ENCODE peak calls at places on chromosome 18, in four cellular contexts. W is GM23248, B is heart right ventricle, C is A549. R is an unnamed sample. For H3K4me1, the result is how much of the 10 kb centered on the place peaks cover.

GRCh38 chr18:49907346-49907929 is 94.1 kb upstream of the ACAA2 start:
- DNase-seq in C (no peak), B (no peak), W (no peak), R (no peak)

GRCh38 chr18:8657873-8658521 is 47.4 kb upstream of the MTCL1 start:
- DNase-seq in B (no peak), W (peak), C (no peak), R (no peak)

GRCh38 chr18:21509062-21509461 is 91.4 kb downstream of the ESCO1 start:
- DNase-seq in B (no peak), W (no peak), C (no peak), R (no peak)

GRCh38 chr18:49225160-49225559 is 235.3 kb downstream of the DYM start:
- DNase-seq in C (no peak), B (no peak), W (peak), R (no peak)

GRCh38 chr18:79924814-79925655 is 26.4 kb downstream of the SLC66A2 start:
- DNase-seq in B (no peak), C (no peak), W (no peak), R (no peak)

GRCh38 chr18:55775972-55776371 is 188.0 kb upstream of the TCF4 start:
- DNase-seq in W (no peak), C (no peak), B (no peak), R (no peak)

GRCh38 chr18:5309888-5310470 is 14.5 kb upstream of the ZBTB14 start:
- DNase-seq in C (no peak), B (no peak), W (peak), R (no peak)

GRCh38 chr18:55523001-55523400 is 65.0 kb downstream of the TCF4 start:
- DNase-seq in C (no peak), W (no peak), B (no peak), R (no peak)

DNA sequence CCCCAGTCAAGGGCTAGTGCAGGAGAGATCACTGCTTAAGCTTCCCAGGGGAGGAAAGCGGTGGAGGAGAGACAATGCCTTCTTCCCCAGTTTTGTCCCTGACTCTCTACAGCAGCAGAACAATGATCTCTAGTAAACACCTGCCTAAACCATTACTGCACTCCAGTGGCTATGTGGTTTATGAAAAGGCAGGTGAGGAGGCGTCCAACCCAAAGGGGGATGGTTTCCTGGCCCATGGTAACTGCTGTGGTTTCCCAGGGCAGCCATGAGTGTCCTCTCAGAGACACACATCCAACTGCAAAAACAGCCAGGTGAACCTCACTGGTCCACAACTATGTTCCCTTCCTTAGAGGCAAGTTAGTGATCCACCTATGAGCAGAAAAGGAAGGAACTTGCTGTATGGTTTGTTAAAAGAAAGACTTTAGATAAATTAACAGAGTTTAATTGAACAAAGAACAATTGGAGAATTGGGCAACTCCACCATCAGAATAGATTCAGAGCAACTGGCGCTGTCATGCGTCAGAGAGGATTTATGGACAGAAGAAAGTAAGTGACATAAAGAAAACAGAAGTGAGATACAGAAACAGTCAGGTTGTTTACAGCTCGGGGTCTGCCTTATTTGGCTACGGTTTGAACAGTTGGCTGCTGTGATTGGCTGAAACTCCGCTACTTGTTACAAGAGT is 4.8 kb upstream of the TTC39C start:
- DNase-seq in B (no peak), C (no peak), W (no peak), R (no peak)
- H3K4me3 ChIP-seq in B (no peak), C (no peak), W (no peak), R (no peak)

DNA sequence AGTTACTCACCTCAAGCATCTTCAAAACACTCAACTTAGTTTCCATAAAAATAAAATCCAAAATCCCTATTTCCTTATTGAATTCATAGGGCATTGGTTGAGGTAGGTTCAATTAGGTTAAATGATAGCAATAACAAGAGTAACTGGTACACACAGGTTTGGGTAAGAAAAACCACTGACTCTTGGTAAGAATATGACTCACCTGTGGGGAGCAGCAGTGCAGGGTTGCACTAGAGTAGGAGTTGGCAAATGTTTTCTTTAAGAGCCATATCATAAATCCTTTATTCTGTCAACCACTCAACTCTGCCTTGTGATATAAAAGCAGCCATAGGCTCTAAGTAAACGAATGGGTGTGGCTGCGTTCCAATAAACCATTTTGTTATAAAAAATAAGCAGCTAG is 71.4 kb upstream of the CDH20 start:
- DNase-seq in B (no peak), W (no peak), C (no peak), R (no peak)
- H3K4me1 ChIP-seq in B (under half), W (under half), C (under half), R (under half)

GRCh38 chr18:74454279-74454741 is 2.8 kb downstream of the DIPK1C start:
- DNase-seq in C (no peak), W (no peak), B (no peak), R (no peak)

GRCh38 chr18:74456409-74457042 is 582 bp downstream of the DIPK1C start:
- DNase-seq in W (peak), B (no peak), C (no peak), R (peak)

GRCh38 chr18:74457043-74457742 is at the start of gene DIPK1C:
- DNase-seq in B (no peak), C (no peak), W (peak), R (peak)

GRCh38 chr18:74455386-74455785 is 1.7 kb downstream of the DIPK1C start:
- DNase-seq in W (no peak), C (no peak), B (no peak), R (no peak)

DNA sequence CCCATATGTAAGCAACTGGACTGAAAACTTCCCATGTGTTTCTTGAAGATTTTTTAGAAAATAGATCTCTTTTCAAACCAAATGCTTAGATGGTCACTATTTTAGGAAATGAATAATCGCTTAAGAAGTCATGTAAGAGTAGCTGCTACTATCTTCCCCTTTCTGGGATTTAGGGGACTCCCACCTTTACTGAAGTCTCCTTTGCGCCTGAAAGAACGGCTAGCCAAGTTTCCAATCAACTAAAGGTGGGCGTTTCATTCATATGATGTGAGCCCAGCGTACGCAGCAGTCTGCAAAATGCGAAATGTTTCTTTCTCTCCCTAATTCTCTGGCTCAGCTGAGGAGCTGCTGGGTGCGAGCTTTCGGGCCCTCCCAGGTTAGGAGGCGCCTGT is 1.1 kb downstream of the DIPK1C start:
- DNase-seq in W (no peak), B (no peak), C (no peak), R (no peak)
- H3K4me3 ChIP-seq in W (no peak), B (peak), C (no peak), R (peak)

GRCh38 chr18:77069482-77069881 is 63.1 kb downstream of the MBP start:
- DNase-seq in C (no peak), W (no peak), B (no peak), R (no peak)
- H3K4me1 ChIP-seq in C (half or more), W (half or more), B (under half), R (half or more)

GRCh38 chr18:35477974-35478373 is 19.8 kb downstream of the INO80C start:
- DNase-seq in B (no peak), W (no peak), C (no peak), R (no peak)
- H3K4me3 ChIP-seq in B (no peak), W (peak), C (peak), R (no peak)

DNA sequence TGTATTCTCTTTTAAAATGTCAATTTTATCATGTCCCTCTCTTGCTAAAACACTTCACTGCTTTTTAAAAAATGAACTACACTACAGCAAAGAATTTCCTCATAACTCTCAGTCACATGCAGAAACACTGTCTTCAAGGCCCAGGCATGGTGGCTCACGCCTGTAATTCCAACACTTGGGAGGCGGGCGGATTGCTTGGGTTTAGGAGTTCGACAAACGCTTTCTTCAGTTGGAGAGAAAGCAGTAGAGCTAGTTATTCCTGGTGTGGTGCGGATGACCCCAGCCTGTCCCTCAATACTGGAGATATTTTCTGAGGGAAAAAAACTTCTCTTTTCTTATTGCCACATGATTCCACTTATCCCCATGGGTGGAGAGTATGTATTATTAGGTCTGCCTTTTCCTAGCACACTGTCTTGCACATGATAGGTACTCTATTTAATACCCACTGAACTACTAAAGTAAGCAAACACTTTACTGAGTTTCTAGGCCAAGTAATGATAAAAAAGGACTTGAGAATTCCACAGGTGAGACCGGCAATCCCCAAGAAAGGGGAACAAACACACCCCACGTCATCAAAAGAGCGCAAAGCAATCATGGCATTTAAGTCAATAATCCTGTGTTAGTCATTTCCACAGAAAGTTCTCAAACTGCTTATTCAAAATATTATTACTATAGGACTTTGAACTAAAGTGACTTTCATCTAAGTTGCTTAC is 77.1 kb downstream of the SPIRE1 start:
- DNase-seq in C (no peak), W (no peak), B (no peak), R (no peak)
- H3K4me1 ChIP-seq in C (under half), W (under half), B (under half), R (under half)

GRCh38 chr18:13261658-13262357 is 43.2 kb downstream of the LDLRAD4 start:
- DNase-seq in C (no peak), B (no peak), W (no peak), R (no peak)
- H3K4me3 ChIP-seq in C (no peak), B (no peak), W (no peak), R (no peak)

DNA sequence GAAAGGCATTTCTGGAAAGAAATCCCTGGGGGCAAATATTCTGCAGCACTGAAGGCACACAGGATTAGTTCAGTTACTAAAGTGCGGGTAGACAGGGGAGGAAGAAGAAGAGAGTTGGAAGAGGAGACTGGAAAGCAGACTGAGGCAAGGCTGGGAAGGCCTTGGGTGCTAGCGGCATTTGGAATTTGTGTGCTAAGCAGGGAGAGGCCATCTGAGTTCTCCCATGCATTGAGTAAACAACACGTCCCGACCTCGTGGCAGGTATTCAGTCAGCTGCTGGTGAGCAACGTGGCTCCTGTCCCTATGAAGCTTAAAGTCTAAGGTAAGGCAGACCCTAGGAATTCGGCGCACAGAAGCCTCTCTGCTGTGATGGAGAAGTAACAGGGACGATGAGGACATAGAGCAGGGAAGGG is 30.7 kb downstream of the ATP8B1 start:
- DNase-seq in C (no peak), B (no peak), W (no peak), R (no peak)
- H3K4me1 ChIP-seq in C (half or more), B (under half), W (under half), R (half or more)

DNA sequence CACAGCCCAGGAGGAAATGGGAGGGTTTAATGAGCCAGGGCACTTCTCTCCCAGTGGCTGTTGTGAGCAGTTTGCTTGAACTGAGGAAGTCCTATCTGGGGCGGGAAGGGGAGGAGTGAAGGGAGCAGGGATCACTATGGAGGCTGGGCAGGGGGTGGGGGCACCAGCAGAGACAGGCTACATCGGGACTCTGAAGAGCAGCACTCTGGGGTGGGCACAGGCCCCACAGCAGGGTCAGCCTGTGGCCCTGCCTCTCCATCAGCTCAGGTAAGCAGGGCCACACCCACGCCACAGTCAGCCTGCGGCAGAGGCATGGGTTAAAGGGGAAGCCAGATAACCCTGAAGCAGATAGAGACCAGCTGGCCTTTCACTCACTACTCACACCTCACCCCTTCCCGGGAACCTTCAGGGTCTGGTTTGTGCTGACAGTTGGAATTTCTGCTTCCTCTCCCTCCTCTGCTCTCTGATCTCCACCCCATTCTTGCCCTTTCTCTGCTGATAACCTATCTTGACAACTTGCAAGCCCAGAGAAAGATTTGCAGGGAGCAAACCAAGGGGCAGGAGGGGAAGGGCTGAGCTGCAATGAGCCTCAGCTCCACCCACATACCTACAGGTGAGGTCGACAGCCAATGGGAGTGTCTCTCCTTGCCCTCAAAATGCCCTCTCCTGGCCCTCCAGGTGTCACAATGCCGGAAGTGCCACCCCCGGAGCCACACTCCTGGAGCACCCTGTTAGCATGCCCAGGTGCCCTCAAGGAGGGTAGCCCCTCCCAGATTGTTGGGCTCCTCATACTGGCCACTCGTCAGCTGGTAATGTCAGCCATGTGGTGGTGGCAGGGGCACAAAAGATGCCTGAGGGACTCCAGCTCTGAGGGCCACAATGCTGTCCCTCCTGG is 3.7 kb downstream of the SIGLEC15 start:
- DNase-seq in B (no peak), C (no peak), W (no peak), R (no peak)
- H3K4me3 ChIP-seq in B (no peak), C (no peak), W (no peak), R (peak)

DNA sequence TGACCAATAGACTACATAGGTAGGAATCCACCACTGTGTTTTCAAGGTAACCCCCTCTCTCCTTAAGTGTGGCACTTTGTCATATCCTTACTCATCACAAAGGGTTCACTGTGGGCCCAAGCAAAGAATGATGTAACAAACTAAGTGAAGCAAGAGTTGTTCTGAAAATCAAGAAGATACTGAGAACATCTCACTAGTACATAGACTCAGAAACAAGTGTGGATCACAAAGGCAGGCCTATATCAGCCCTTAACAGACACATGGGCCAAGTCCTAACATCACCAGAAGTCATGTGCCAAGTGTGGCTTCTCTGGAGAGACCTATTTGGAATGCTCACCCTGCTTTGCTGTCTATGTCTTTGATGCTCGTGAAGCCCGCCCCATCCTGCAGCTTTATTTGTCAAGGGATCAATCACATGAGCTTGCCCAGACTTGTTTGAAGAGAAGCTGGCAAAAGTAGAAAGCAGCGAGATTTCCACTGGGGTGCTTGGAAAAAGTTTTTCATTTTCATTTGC is 131.2 kb upstream of the TTC39C start:
- DNase-seq in W (peak), C (no peak), B (no peak), R (no peak)
- H3K4me1 ChIP-seq in W (under half), C (under half), B (under half), R (under half)